ENCODE peak calls at places on chromosomes 13 and 19, in five cellular contexts. B is WTC11, X is neural crest cell, I is IMR-90, Z is tibial artery. L is an unnamed sample.

GRCh38 chr19:53328967-53329366 is 4.6 kb upstream of the ZNF845 start:
- DNase-seq in B (peak), X (no peak), I (peak), Z (peak), L (no peak)

GRCh38 chr19:42422576-42423461 is 4.4 kb downstream of the LIPE start:
- DNase-seq in B (peak), X (peak), I (no peak), Z (no peak), L (no peak)

GRCh38 chr19:31504221-31504620 is 155.0 kb upstream of the TSHZ3 start:
- DNase-seq in B (no peak), X (no peak), I (no peak), Z (no peak), L (peak)

GRCh38 chr13:51849145-51850101 is 4.4 kb upstream of the TMEM272 start:
- DNase-seq in B (peak), X (peak), I (peak), Z (no peak), L (no peak)

GRCh38 chr13:99062593-99062992 is 84.7 kb upstream of the DOCK9 start:
- DNase-seq in B (no peak), X (no peak), I (peak), Z (no peak), L (no peak)

GRCh38 chr13:33052446-33052845 is 36.2 kb downstream of the KL start:
- DNase-seq in B (no peak), X (no peak), I (peak), Z (no peak), L (no peak)

GRCh38 chr19:45515081-45515624 is 7.9 kb downstream of the VASP start:
- DNase-seq in B (no peak), X (no peak), I (no peak), Z (no peak), L (no peak)

GRCh38 chr13:73228546-73228945 is 169.7 kb downstream of the KLF5 start:
- DNase-seq in B (no peak), X (no peak), I (peak), Z (no peak), L (no peak)

GRCh38 chr19:56152644-56153043 is 11.6 kb downstream of the ZNF444 start:
- DNase-seq in B (no peak), X (no peak), I (no peak), Z (no peak), L (no peak)

GRCh38 chr13:42525035-42525504 is 48.9 kb upstream of the TNFSF11 start:
- DNase-seq in B (no peak), X (no peak), I (no peak), Z (no peak), L (no peak)

GRCh38 chr13:55569514-55569913 is 1571.2 kb upstream of the PRR20A start:
- DNase-seq in B (no peak), X (no peak), I (no peak), Z (no peak), L (no peak)

GRCh38 chr19:49453757-49454248 is 778 bp downstream of the ALDH16A1 start:
- DNase-seq in B (no peak), X (no peak), I (no peak), Z (no peak), L (no peak)

GRCh38 chr13:110023729-110024645 is 237.6 kb upstream of the IRS2 start:
- DNase-seq in B (no peak), X (no peak), I (peak), Z (peak), L (no peak)

GRCh38 chr19:45994456-45994988 is 745 bp upstream of the CCDC61 start:
- DNase-seq in B (no peak), X (no peak), I (no peak), Z (no peak), L (no peak)

GRCh38 chr13:109781384-109782065 is 4.9 kb downstream of the IRS2 start:
- DNase-seq in B (no peak), X (no peak), I (no peak), Z (peak), L (no peak)

GRCh38 chr13:36815069-36815468 is 4.0 kb upstream of the RFXAP start:
- DNase-seq in B (no peak), X (no peak), I (no peak), Z (no peak), L (no peak)

GRCh38 chr19:1080360-1081161 is 13.6 kb downstream of the ARHGAP45 start:
- DNase-seq in B (no peak), X (no peak), I (no peak), Z (no peak), L (peak)
- TF ChIP-seq CTCF in B (no peak), X (no peak), I (no peak), Z (no peak), L (no peak)

DNA sequence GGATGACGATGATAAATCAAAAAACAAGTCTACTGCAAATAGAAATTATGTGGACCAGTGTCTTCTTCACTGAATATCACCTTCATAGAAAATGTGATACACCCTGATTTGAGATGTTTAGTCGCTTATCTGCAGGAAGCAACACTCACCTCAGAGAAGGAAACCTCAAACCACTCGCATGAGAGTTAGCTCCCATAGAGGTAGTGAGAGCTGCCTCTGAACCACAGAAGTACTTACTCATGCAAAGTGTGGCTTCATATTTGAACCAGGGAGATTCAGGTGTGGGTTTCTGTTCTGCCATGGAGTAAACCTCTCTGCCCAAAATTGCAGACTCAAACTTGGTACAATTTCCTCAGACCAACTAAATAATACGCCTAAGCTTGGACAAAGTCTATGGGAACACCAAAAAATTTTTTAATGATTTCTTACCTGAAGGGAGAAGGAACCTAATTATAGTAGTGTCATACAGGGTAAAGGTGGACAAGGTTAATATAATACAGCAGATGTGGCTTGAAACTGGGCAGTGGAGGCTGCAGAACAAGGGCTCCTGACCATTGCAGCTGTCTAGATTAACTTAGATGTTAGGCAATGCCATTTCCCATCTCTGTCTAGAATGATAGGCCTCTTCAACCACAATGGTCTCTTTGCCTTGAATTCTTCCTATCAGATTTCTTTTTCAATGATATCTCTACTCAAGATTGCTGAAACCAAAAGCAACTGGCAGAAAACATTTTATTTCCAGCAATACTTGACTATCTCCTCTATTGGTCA is 29.6 kb upstream of the RCBTB2 start:
- DNase-seq in B (no peak), X (no peak), I (no peak), Z (no peak), L (no peak)
- TF ChIP-seq CTCF in B (no peak), X (no peak), I (no peak), Z (no peak), L (no peak)

DNA sequence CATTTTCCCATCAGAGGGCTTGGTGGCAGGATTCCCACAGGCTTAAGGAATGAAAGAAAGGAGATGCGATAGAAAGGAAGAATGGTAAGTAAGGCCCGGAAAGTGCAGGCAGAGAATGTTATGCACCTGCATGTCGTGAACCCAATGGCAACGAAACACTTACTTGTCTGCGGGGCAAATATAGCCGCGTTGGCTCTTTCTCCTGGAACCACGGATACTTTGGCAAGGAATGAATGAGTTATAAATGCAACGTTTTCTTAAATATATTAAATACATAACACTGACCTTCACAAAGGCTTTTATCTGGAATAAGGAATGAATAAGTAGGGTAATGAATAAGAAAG is 192.1 kb downstream of the KATNAL1 start:
- DNase-seq in B (no peak), X (no peak), I (no peak), Z (no peak), L (no peak)
- TF ChIP-seq CTCF in B (peak), X (peak), I (no peak), Z (no peak), L (peak)

DNA sequence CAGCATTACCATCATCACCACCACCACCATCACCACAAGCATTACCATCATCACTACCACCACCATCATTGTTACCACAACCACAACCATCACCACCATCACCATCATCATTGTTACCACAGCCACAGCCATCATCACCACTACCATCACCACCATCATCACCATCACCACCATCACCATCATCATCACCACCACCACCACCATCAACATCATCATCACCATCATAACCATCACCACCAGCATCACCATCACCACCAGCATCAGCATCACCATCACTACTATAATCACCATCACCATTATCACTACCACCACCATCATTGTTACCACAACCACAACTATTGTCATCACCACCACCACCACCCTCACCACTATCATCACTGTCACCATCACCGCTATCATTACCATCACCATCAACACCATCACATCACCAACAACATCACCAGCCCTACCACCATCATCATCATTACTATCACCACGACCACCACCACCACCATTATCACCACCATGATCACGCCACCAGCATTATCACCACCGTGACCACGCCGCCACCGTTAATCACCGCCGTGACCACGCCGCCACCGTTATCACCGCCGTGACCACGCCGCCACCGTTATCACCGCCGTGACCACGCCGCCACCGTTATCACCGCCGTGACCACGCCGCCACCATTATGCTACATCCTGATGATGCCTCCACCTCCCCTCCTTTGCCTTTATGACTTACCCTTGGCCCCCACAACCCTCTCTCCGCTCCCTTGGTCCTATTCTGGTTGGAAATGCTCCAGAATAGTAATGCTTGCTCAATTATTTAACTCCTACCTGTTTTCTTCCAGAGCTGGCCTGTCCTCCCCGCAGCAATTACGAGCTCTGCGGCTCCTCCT is 10.0 kb upstream of the FXYD3 start:
- DNase-seq in B (no peak), X (no peak), I (no peak), Z (no peak), L (no peak)
- TF ChIP-seq CTCF in B (no peak), X (no peak), I (no peak), Z (no peak), L (no peak)

DNA sequence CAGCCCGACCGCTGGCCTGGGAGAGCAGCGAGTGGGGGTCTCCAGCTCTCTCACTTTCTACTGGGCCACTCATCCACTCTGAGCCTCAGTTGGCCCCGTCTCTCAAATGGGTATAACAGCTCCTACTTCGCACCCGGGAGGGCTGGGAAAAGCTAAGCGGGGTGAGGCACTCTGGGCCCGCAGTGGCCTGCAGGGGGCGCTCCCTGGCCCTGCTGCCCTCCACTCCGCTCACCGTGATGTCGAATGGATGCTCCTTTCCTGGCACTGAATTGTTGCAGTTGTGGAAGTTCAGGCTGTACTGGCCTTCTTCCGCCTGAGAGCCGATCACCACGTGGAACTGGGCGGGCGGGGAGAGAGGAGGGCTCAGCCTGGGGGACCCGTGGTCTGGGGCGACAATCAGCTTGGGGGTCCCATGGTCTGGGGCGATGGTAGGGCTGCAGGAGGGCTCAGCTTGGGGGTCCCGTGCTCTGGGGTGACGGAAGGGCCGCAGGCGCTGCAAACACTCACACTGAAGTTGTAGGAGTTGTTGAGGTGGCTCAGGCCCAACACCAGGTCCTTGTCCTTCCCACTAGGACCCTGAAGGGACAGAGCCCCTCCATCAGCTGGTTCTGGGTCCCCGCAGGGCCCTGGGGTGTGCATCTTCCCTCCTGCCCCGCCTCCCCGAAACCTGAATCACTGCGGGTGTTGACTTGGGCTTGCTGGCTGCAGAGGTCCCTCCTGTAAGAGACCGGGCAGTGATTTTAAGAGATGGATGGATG is 3.9 kb downstream of the GPR108 start:
- DNase-seq in B (peak), X (no peak), I (no peak), Z (no peak), L (no peak)
- TF ChIP-seq CTCF in B (peak), X (peak), I (peak), Z (no peak), L (peak)

L was measured in type B pancreatic cell.